ENCODE peak calls at places on chromosomes 1 and 21, in nine cellular contexts. R is NB4; C is AG04449; H is DND-41; Y is psoas muscle; J is upper lobe of right lung; D is cardiac fibroblast; G is fibroblast of lung; P is CD8-positive, alpha-beta T cell. K is an unnamed sample.

GRCh38 chr1:40014812-40015594 is 25.5 kb upstream of the CAP1 start:
- DNase-seq in R (no peak), C (peak), H (no peak), Y (no peak), J (no peak), D (peak), G (peak), P (no peak), K (no peak)

GRCh38 chr1:93779540-93780121 is 98.0 kb upstream of the BCAR3 start:
- DNase-seq in R (no peak), C (peak), H (no peak), Y (no peak), J (no peak), D (peak), G (peak), P (no peak), K (no peak)

GRCh38 chr1:224430511-224431113 is 4.0 kb downstream of the WDR26 start:
- DNase-seq in R (peak), C (no peak), H (peak), Y (no peak), J (no peak), D (peak), G (peak), P (peak), K (no peak)

GRCh38 chr21:45128613-45129226 is 54.3 kb downstream of the ADARB1 start:
- DNase-seq in R (peak), C (no peak), H (peak), Y (peak), J (peak), D (peak), G (peak), P (peak), K (peak)

GRCh38 chr1:201791775-201792166 is 37.2 kb upstream of the IPO9 start:
- DNase-seq in R (no peak), C (peak), H (no peak), Y (peak), J (no peak), D (peak), G (peak), P (no peak), K (no peak)

GRCh38 chr1:147162093-147162492 is 10.2 kb downstream of the PRKAB2 start:
- DNase-seq in R (no peak), C (no peak), H (no peak), Y (no peak), J (no peak), D (no peak), G (no peak), P (no peak), K (no peak)

GRCh38 chr1:20472860-20473711 is 12.9 kb downstream of the CAMK2N1 start:
- DNase-seq in R (peak), C (no peak), H (no peak), Y (peak), J (no peak), D (peak), G (peak), P (no peak), K (no peak)

GRCh38 chr1:230113605-230114241 is 46.7 kb downstream of the GALNT2 start:
- DNase-seq in R (no peak), C (peak), H (no peak), Y (peak), J (no peak), D (peak), G (peak), P (no peak), K (no peak)

GRCh38 chr1:16120940-16121410 is 34.9 kb downstream of the EPHA2 start:
- DNase-seq in R (no peak), C (no peak), H (no peak), Y (no peak), J (no peak), D (no peak), G (no peak), P (no peak), K (peak)

GRCh38 chr1:206708058-206708457 is 23.4 kb downstream of the MAPKAPK2 start:
- DNase-seq in R (peak), C (no peak), H (no peak), Y (no peak), J (peak), D (no peak), G (no peak), P (no peak), K (no peak)

GRCh38 chr21:46000731-46001641 is 19.4 kb downstream of the COL6A1 start:
- DNase-seq in R (no peak), C (no peak), H (no peak), Y (peak), J (no peak), D (no peak), G (no peak), P (no peak), K (peak)

GRCh38 chr1:112629256-112629655 is 9.6 kb downstream of the CAPZA1 start:
- DNase-seq in R (no peak), C (no peak), H (no peak), Y (no peak), J (no peak), D (no peak), G (no peak), P (no peak), K (no peak)

GRCh38 chr1:66916320-66916719 is 8.3 kb downstream of the DNAI4 start:
- DNase-seq in R (no peak), C (no peak), H (no peak), Y (no peak), J (no peak), D (peak), G (peak), P (no peak), K (no peak)

GRCh38 chr1:178527117-178527516 is 14.2 kb downstream of the TEX35 start:
- DNase-seq in R (no peak), C (no peak), H (no peak), Y (no peak), J (no peak), D (no peak), G (no peak), P (no peak), K (no peak)

GRCh38 chr1:243708210-243708609 is 141.8 kb downstream of the AKT3 start:
- DNase-seq in R (peak), C (no peak), H (no peak), Y (no peak), J (no peak), D (peak), G (peak), P (no peak), K (no peak)

GRCh38 chr1:48677306-48678287 is 99.1 kb downstream of the BEND5 start:
- DNase-seq in R (peak), C (peak), H (peak), Y (peak), J (peak), D (peak), G (peak), P (peak), K (peak)

GRCh38 chr1:204971700-204972336 is 71.2 kb upstream of the CNTN2 start:
- DNase-seq in R (peak), C (no peak), H (no peak), Y (no peak), J (no peak), D (peak), G (peak), P (no peak), K (no peak)

GRCh38 chr1:159279754-159280153 is 22.4 kb upstream of the FCER1A start:
- DNase-seq in R (no peak), C (no peak), H (no peak), Y (no peak), J (no peak), D (no peak), G (no peak), P (no peak), K (no peak)

GRCh38 chr1:18344755-18345154 is 136.0 kb upstream of the KLHDC7A start:
- DNase-seq in R (no peak), C (no peak), H (no peak), Y (no peak), J (peak), D (no peak), G (no peak), P (no peak), K (no peak)

GRCh38 chr1:215704089-215704860 is 137.2 kb downstream of the KCTD3 start:
- DNase-seq in R (peak), C (peak), H (no peak), Y (no peak), J (no peak), D (peak), G (peak), P (no peak), K (no peak)

GRCh38 chr1:23202263-23202749 is 15.0 kb downstream of the HTR1D start:
- DNase-seq in R (peak), C (no peak), H (no peak), Y (no peak), J (no peak), D (peak), G (peak), P (no peak), K (no peak)

GRCh38 chr1:7752512-7753417 is 18.3 kb upstream of the VAMP3 start:
- DNase-seq in R (peak), C (peak), H (peak), Y (peak), J (no peak), D (peak), G (peak), P (peak), K (peak)

GRCh38 chr1:236345728-236346127 is 48.4 kb upstream of the EDARADD start:
- DNase-seq in R (peak), C (no peak), H (no peak), Y (no peak), J (no peak), D (no peak), G (no peak), P (no peak), K (no peak)

GRCh38 chr1:36386262-36387140 is 777 bp upstream of the STK40 start:
- DNase-seq in R (peak), C (peak), H (peak), Y (peak), J (peak), D (peak), G (peak), P (peak), K (peak)
- TF ChIP-seq CTCF in R (no peak), C (no peak), H (peak), Y (no peak), J (no peak), D (no peak), G (no peak), P (no peak), K (no peak)

GRCh38 chr1:87300579-87300978 is 28.1 kb upstream of the LMO4 start:
- DNase-seq in R (no peak), C (no peak), H (no peak), Y (no peak), J (no peak), D (no peak), G (no peak), P (no peak), K (no peak)
- TF ChIP-seq CTCF in R (no peak), C (no peak), H (no peak), Y (no peak), J (no peak), D (no peak), G (no peak), P (no peak), K (no peak)

GRCh38 chr1:226762988-226763740 is 24.1 kb upstream of the ITPKB start:
- DNase-seq in R (no peak), C (no peak), H (no peak), Y (no peak), J (no peak), D (no peak), G (no peak), P (no peak), K (no peak)
- TF ChIP-seq CTCF in R (no peak), C (no peak), H (no peak), Y (no peak), J (no peak), D (no peak), G (no peak), P (no peak), K (no peak)

DNA sequence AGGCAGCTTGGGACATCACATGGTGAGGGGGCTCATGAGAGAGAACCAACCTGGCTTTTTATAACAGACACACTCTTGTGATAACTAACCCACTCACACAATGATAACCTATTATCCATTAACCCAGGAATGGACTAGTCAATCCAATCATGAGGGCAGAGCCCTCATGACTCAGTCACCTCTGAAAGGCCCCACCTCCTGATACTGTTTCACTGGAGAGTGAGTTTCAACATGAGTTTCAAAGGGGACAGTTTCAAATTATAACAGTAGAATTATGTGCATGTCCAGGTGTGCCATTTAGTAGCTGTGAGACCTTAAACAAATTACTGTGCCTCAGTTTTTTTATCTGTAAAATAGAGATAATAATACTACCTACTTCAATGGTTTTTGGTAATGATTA is 47.6 kb upstream of the PPP2R5A start:
- DNase-seq in R (no peak), C (no peak), H (no peak), Y (no peak), J (no peak), D (no peak), G (no peak), P (no peak), K (no peak)
- TF ChIP-seq CTCF in R (no peak), C (no peak), H (no peak), Y (no peak), J (no peak), D (no peak), G (no peak), P (no peak), K (no peak)

DNA sequence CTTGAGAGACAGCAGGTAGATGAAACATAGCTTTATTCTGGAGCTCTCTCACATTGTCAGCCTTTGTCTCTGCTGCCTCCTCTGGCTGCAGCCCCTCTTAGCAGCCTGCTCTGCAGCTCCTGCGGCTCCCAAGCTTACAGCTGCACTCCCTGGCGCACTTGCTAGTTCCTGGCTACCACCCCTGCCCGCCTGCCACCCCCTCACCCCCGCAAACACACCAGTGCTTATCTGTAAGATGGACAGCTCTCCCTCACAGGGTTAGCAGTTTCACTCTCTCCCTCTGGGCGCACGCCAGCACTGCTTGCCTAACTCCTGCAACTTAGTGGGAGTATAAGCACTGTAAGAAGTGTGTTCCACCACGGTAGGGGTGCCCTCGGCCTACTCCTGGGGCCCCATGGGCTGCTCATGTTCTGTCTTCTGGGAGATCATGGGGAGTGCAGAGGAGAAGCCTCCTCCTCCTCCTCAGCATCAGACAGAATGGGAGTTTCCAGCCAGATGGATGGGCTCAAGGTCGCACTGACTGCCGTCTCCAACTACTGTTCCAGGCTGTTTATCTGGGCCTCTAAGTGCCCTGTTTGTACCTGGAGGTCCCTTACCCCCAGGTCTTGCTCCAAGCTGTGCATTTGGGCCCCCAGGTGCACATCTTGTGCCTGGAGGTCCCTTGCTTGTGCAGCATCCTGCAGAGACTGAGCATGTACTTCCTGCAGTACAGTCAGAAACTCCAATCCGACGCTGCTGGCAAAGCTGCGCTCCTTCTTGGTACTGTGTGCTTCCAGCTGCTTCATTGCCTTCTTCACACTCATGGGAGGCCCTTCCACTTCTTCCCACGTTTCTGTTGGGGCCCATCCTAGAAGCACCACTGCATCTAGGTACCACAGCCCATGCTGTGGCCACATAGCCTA is 1388.1 kb downstream of the AMY1C start:
- DNase-seq in R (peak), C (no peak), H (peak), Y (no peak), J (no peak), D (no peak), G (no peak), P (no peak), K (no peak)
- TF ChIP-seq CTCF in R (peak), C (no peak), H (peak), Y (no peak), J (peak), D (no peak), G (no peak), P (no peak), K (peak)

DNA sequence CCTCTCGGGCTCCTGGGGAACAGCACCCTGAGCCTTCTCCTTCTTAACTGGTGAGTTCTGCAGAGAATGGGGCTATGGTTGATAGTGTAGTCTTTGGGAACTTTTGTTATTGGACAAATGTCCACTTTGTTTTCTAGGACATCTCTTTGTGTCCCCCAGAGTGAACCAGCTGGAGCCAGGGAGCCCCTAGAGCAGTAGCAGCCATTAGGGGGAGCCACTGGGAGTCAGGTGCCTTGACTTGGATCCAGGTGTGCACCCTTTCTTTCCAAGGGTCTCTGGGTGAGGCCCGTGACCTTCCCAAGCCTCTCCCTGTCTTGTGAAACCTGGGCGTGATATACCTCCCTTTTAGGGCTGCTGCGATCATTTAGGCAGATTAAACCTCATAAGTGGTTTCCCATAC is 36.9 kb downstream of the ABCG1 start:
- DNase-seq in R (no peak), C (no peak), H (no peak), Y (no peak), J (no peak), D (no peak), G (no peak), P (no peak), K (no peak)
- TF ChIP-seq CTCF in R (no peak), C (no peak), H (peak), Y (no peak), J (no peak), D (no peak), G (no peak), P (no peak), K (no peak)

GRCh38 chr21:33374874-33375644 is 28.2 kb upstream of the IFNGR2 start:
- DNase-seq in R (no peak), C (no peak), H (no peak), Y (no peak), J (no peak), D (no peak), G (no peak), P (no peak), K (no peak)
- TF ChIP-seq CTCF in R (no peak), C (no peak), H (no peak), Y (no peak), J (no peak), D (no peak), G (no peak), P (peak), K (peak)

GRCh38 chr1:84605157-84605556 is 30.9 kb upstream of the CTBS start:
- DNase-seq in R (no peak), C (no peak), H (peak), Y (no peak), J (no peak), D (no peak), G (no peak), P (no peak), K (no peak)

GRCh38 chr1:84603223-84603622 is 29.0 kb upstream of the CTBS start:
- DNase-seq in R (no peak), C (no peak), H (no peak), Y (no peak), J (no peak), D (peak), G (no peak), P (no peak), K (no peak)

GRCh38 chr1:84600796-84601195 is 26.6 kb upstream of the CTBS start:
- DNase-seq in R (no peak), C (no peak), H (no peak), Y (no peak), J (no peak), D (no peak), G (no peak), P (no peak), K (no peak)

GRCh38 chr1:84606977-84607376 is 32.7 kb upstream of the CTBS start:
- DNase-seq in R (no peak), C (no peak), H (no peak), Y (no peak), J (no peak), D (no peak), G (no peak), P (no peak), K (no peak)

DNA sequence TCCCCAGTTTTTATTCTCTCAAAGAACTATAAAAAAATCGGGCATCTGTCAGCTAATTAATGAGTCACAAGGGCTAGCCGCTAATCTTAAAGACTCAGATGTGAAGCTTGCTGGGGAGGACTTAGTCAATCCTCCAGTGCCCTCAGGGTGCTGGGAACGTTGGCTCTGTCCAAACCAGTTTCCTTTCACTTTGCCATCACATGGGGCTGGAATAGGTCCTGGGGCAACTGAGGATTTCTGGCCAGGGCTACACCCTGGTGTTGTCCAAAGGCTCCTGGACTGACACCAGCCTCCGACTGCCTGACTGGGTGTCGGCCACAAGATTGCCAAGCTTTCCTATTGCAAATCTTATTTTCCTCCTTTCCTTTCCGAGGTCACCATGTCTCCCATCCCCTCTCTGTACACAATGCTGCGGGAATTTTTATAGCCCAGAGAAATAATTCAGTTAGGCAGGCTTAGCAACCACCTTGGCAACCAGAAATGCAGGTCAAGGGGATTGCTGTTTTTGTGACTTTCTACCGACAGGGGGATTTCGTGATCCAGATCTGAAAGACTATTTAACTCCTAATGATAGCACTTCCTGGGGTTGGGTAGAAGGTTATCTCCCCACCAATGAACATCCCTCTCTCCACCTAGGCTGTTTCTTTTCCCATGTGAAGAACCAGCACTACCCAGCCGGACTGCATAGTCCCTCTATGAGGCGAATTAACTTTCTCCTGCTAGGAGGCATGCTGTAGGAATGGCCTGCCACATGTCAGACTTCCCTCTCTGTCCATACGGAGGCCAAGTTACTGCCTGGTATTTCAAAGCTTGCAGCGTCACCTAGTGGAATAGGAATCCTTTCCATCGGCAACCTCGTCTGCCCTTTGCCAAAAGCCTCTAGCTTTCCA is 29.9 kb upstream of the CTBS start:
- DNase-seq in R (no peak), C (peak), H (no peak), Y (no peak), J (no peak), D (peak), G (peak), P (no peak), K (no peak)
- TF ChIP-seq CTCF in R (no peak), C (peak), H (no peak), Y (peak), J (peak), D (peak), G (peak), P (no peak), K (no peak)

GRCh38 chr1:35452086-35452485 is 105.1 kb downstream of the KIAA0319L start:
- DNase-seq in R (peak), C (no peak), H (no peak), Y (peak), J (no peak), D (peak), G (peak), P (no peak), K (no peak)
- TF ChIP-seq CTCF in R (peak), C (no peak), H (no peak), Y (no peak), J (peak), D (peak), G (no peak), P (no peak), K (no peak)